ENCODE peak calls at places on chromosomes 5 and 9, in six cellular contexts. One of them, this sample, is unnamed.

GRCh38 chr5:165029471-165029870 is 1524.1 kb downstream of the MAT2B start:
- DNase-seq in naive thymus-derived CD4-positive, alpha-beta T cell: no peak
- DNase-seq in thyroid gland: peak; percentile 3
- DNase-seq in mesenchymal stem cell: peak; percentile 75
- DNase-seq in NT2/D1: no peak
- DNase-seq in heart left ventricle: no peak
- DNase-seq in this sample: no peak

GRCh38 chr5:53501054-53501453 is 20.6 kb downstream of the FST start:
- DNase-seq in mesenchymal stem cell: no peak
- DNase-seq in naive thymus-derived CD4-positive, alpha-beta T cell: no peak
- DNase-seq in heart left ventricle: no peak
- DNase-seq in NT2/D1: no peak
- DNase-seq in thyroid gland: no peak
- DNase-seq in this sample: no peak

GRCh38 chr5:95731571-95732554 is 727 bp downstream of the RHOBTB3 start:
- DNase-seq in thyroid gland: peak; percentile 47
- DNase-seq in naive thymus-derived CD4-positive, alpha-beta T cell: peak; percentile 16
- DNase-seq in heart left ventricle: peak; percentile 82
- DNase-seq in NT2/D1: no peak
- DNase-seq in mesenchymal stem cell: peak; percentile 70
- DNase-seq in this sample: no peak

GRCh38 chr9:134917431-134918373 is at the start of gene FCN1:
- DNase-seq in mesenchymal stem cell: no peak
- DNase-seq in NT2/D1: no peak
- DNase-seq in naive thymus-derived CD4-positive, alpha-beta T cell: no peak
- DNase-seq in thyroid gland: no peak
- DNase-seq in heart left ventricle: no peak
- DNase-seq in this sample: no peak

GRCh38 chr9:72299017-72299603 is 65.9 kb downstream of the ZFAND5 start:
- DNase-seq in NT2/D1: no peak
- DNase-seq in naive thymus-derived CD4-positive, alpha-beta T cell: no peak
- DNase-seq in mesenchymal stem cell: no peak
- DNase-seq in thyroid gland: no peak
- DNase-seq in heart left ventricle: no peak
- DNase-seq in this sample: no peak

GRCh38 chr5:14068136-14068535 is 75.0 kb upstream of the TRIO start:
- DNase-seq in mesenchymal stem cell: no peak
- DNase-seq in heart left ventricle: no peak
- DNase-seq in thyroid gland: no peak
- DNase-seq in NT2/D1: no peak
- DNase-seq in naive thymus-derived CD4-positive, alpha-beta T cell: no peak
- DNase-seq in this sample: no peak

GRCh38 chr5:93622240-93622885 is 39.3 kb downstream of the NR2F1 start:
- DNase-seq in NT2/D1: no peak
- DNase-seq in naive thymus-derived CD4-positive, alpha-beta T cell: peak; percentile 70
- DNase-seq in mesenchymal stem cell: peak; percentile 85
- DNase-seq in heart left ventricle: no peak
- DNase-seq in thyroid gland: no peak
- DNase-seq in this sample: no peak

GRCh38 chr5:180437336-180437735 is 56.8 kb upstream of the CNOT6 start:
- DNase-seq in naive thymus-derived CD4-positive, alpha-beta T cell: no peak
- DNase-seq in heart left ventricle: no peak
- DNase-seq in mesenchymal stem cell: no peak
- DNase-seq in NT2/D1: no peak
- DNase-seq in thyroid gland: no peak
- DNase-seq in this sample: no peak

GRCh38 chr5:34736445-34737119 is 80.5 kb downstream of the RAI14 start:
- DNase-seq in heart left ventricle: no peak
- DNase-seq in thyroid gland: no peak
- DNase-seq in naive thymus-derived CD4-positive, alpha-beta T cell: no peak
- DNase-seq in mesenchymal stem cell: peak; percentile 84
- DNase-seq in NT2/D1: no peak
- DNase-seq in this sample: no peak

GRCh38 chr5:395921-396714 is 46.9 kb upstream of the EXOC3 start:
- DNase-seq in heart left ventricle: peak; percentile 57
- DNase-seq in thyroid gland: no peak
- DNase-seq in naive thymus-derived CD4-positive, alpha-beta T cell: no peak
- DNase-seq in mesenchymal stem cell: no peak
- DNase-seq in NT2/D1: no peak
- DNase-seq in this sample: no peak

GRCh38 chr9:18324928-18325327 is 149.0 kb upstream of the ADAMTSL1 start:
- DNase-seq in mesenchymal stem cell: no peak
- DNase-seq in NT2/D1: no peak
- DNase-seq in naive thymus-derived CD4-positive, alpha-beta T cell: no peak
- DNase-seq in thyroid gland: no peak
- DNase-seq in heart left ventricle: no peak
- DNase-seq in this sample: no peak

GRCh38 chr5:107425541-107426031 is 245.2 kb downstream of the EFNA5 start:
- DNase-seq in NT2/D1: no peak
- DNase-seq in mesenchymal stem cell: peak; percentile 70
- DNase-seq in heart left ventricle: no peak
- DNase-seq in naive thymus-derived CD4-positive, alpha-beta T cell: no peak
- DNase-seq in thyroid gland: no peak
- DNase-seq in this sample: no peak

GRCh38 chr9:134492281-134492691 is 149.3 kb upstream of the COL5A1 start:
- DNase-seq in thyroid gland: no peak
- DNase-seq in naive thymus-derived CD4-positive, alpha-beta T cell: no peak
- DNase-seq in mesenchymal stem cell: peak; percentile 95
- DNase-seq in NT2/D1: no peak
- DNase-seq in heart left ventricle: no peak
- DNase-seq in this sample: no peak

GRCh38 chr5:167587768-167588167 is 703.7 kb upstream of the WWC1 start:
- DNase-seq in heart left ventricle: no peak
- DNase-seq in mesenchymal stem cell: peak; percentile 49
- DNase-seq in naive thymus-derived CD4-positive, alpha-beta T cell: no peak
- DNase-seq in thyroid gland: peak; percentile 28
- DNase-seq in NT2/D1: peak; percentile 42
- DNase-seq in this sample: no peak

GRCh38 chr5:133393776-133394476 is 218.4 kb downstream of the FSTL4 start:
- DNase-seq in thyroid gland: no peak
- DNase-seq in mesenchymal stem cell: no peak
- DNase-seq in NT2/D1: no peak
- DNase-seq in heart left ventricle: peak; percentile 42
- DNase-seq in naive thymus-derived CD4-positive, alpha-beta T cell: no peak
- DNase-seq in this sample: no peak

GRCh38 chr5:147949711-147950573 is 43.6 kb upstream of the C5orf46 start:
- DNase-seq in heart left ventricle: no peak
- DNase-seq in mesenchymal stem cell: peak; percentile 65
- DNase-seq in NT2/D1: no peak
- DNase-seq in naive thymus-derived CD4-positive, alpha-beta T cell: no peak
- DNase-seq in thyroid gland: no peak
- DNase-seq in this sample: no peak

GRCh38 chr5:98933446-98934072 is 4.8 kb upstream of the CHD1 start:
- DNase-seq in naive thymus-derived CD4-positive, alpha-beta T cell: peak; percentile 72
- DNase-seq in heart left ventricle: no peak
- DNase-seq in NT2/D1: no peak
- DNase-seq in mesenchymal stem cell: no peak
- DNase-seq in thyroid gland: no peak
- DNase-seq in this sample: no peak

GRCh38 chr5:38008198-38008597 is 168.4 kb upstream of the GDNF start:
- DNase-seq in thyroid gland: no peak
- DNase-seq in NT2/D1: no peak
- DNase-seq in mesenchymal stem cell: no peak
- DNase-seq in naive thymus-derived CD4-positive, alpha-beta T cell: no peak
- DNase-seq in heart left ventricle: no peak
- DNase-seq in this sample: no peak

GRCh38 chr5:38681966-38682365 is 125.5 kb upstream of the LIFR start:
- DNase-seq in heart left ventricle: no peak
- DNase-seq in thyroid gland: no peak
- DNase-seq in naive thymus-derived CD4-positive, alpha-beta T cell: no peak
- DNase-seq in NT2/D1: no peak
- DNase-seq in mesenchymal stem cell: no peak
- DNase-seq in this sample: no peak

GRCh38 chr5:129361441-129362025 is 98.6 kb upstream of the ADAMTS19 start:
- DNase-seq in naive thymus-derived CD4-positive, alpha-beta T cell: no peak
- DNase-seq in thyroid gland: no peak
- DNase-seq in NT2/D1: no peak
- DNase-seq in heart left ventricle: no peak
- DNase-seq in mesenchymal stem cell: peak; percentile 37
- DNase-seq in this sample: no peak

GRCh38 chr5:142283304-142283703 is 41.5 kb downstream of the SPRY4 start:
- DNase-seq in heart left ventricle: no peak
- DNase-seq in naive thymus-derived CD4-positive, alpha-beta T cell: no peak
- DNase-seq in mesenchymal stem cell: no peak
- DNase-seq in NT2/D1: no peak
- DNase-seq in thyroid gland: no peak
- DNase-seq in this sample: no peak

GRCh38 chr5:180090769-180091546 is 19.4 kb upstream of the RNF130 start:
- DNase-seq in thyroid gland: peak; percentile 64
- DNase-seq in mesenchymal stem cell: peak; percentile 50
- DNase-seq in NT2/D1: no peak
- DNase-seq in heart left ventricle: peak; percentile 43
- DNase-seq in naive thymus-derived CD4-positive, alpha-beta T cell: no peak
- DNase-seq in this sample: no peak

GRCh38 chr5:128535225-128535624 is 2.8 kb downstream of the FBN2 start:
- DNase-seq in mesenchymal stem cell: no peak
- DNase-seq in naive thymus-derived CD4-positive, alpha-beta T cell: no peak
- DNase-seq in NT2/D1: no peak
- DNase-seq in heart left ventricle: no peak
- DNase-seq in thyroid gland: no peak
- DNase-seq in this sample: no peak

GRCh38 chr9:121989010-121989409 is 104.1 kb downstream of the TTLL11 start:
- DNase-seq in thyroid gland: no peak
- DNase-seq in naive thymus-derived CD4-positive, alpha-beta T cell: no peak
- DNase-seq in heart left ventricle: no peak
- DNase-seq in NT2/D1: peak; percentile 56
- DNase-seq in mesenchymal stem cell: no peak
- DNase-seq in this sample: no peak

GRCh38 chr5:109196486-109196885 is 213.3 kb downstream of the PJA2 start:
- DNase-seq in NT2/D1: no peak
- DNase-seq in thyroid gland: no peak
- DNase-seq in heart left ventricle: no peak
- DNase-seq in naive thymus-derived CD4-positive, alpha-beta T cell: no peak
- DNase-seq in mesenchymal stem cell: peak; percentile 6
- DNase-seq in this sample: no peak

GRCh38 chr5:147831465-147831864 is at the start of gene SPINK1:
- DNase-seq in thyroid gland: no peak
- DNase-seq in heart left ventricle: no peak
- DNase-seq in naive thymus-derived CD4-positive, alpha-beta T cell: no peak
- DNase-seq in NT2/D1: no peak
- DNase-seq in mesenchymal stem cell: no peak
- DNase-seq in this sample: no peak

DNA sequence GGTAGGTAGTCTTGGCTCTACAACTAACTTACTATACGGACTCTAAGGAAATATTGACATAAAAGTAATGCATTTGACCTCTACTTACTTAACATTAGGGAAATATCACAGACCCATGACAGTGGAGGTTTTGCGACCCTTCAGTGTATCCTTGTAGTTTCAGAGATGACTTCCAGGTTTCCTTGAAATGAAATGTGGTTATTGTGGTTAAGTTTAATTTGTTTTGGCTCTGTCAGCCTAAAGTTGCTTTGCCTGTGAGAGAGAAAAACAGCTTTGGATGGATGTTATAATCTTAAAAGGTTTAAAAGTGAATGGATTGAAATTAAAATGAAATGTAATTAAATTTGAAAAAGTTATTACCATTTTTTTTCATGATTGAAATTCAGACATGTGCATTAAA is 42.9 kb downstream of the LRRTM2 start:
- DNase-seq in NT2/D1: no peak
- DNase-seq in thyroid gland: no peak
- DNase-seq in mesenchymal stem cell: peak; percentile 40
- DNase-seq in naive thymus-derived CD4-positive, alpha-beta T cell: no peak
- DNase-seq in heart left ventricle: no peak
- DNase-seq in this sample: no peak
- H3K4me1 ChIP-seq in NT2/D1: no peaks in the 10 kb centered on the region
- H3K4me1 ChIP-seq in thyroid gland: peaks cover 26% of the 10 kb centered on the region
- H3K4me1 ChIP-seq in mesenchymal stem cell: peaks cover 4% of the 10 kb centered on the region
- H3K4me1 ChIP-seq in naive thymus-derived CD4-positive, alpha-beta T cell: no peaks in the 10 kb centered on the region
- H3K4me1 ChIP-seq in heart left ventricle: peaks cover 62% of the 10 kb centered on the region
- H3K4me1 ChIP-seq in this sample: no peaks in the 10 kb centered on the region

GRCh38 chr9:108062680-108063079 is 573.1 kb upstream of the KLF4 start:
- DNase-seq in thyroid gland: no peak
- DNase-seq in naive thymus-derived CD4-positive, alpha-beta T cell: no peak
- DNase-seq in mesenchymal stem cell: no peak
- DNase-seq in heart left ventricle: no peak
- DNase-seq in NT2/D1: no peak
- DNase-seq in this sample: no peak
- H3K4me1 ChIP-seq in thyroid gland: no peaks in the 10 kb centered on the region
- H3K4me1 ChIP-seq in naive thymus-derived CD4-positive, alpha-beta T cell: no peaks in the 10 kb centered on the region
- H3K4me1 ChIP-seq in mesenchymal stem cell: peaks cover 1% of the 10 kb centered on the region
- H3K4me1 ChIP-seq in heart left ventricle: no peaks in the 10 kb centered on the region
- H3K4me1 ChIP-seq in NT2/D1: no peaks in the 10 kb centered on the region
- H3K4me1 ChIP-seq in this sample: no peaks in the 10 kb centered on the region

GRCh38 chr5:54645888-54646284 is 128.3 kb downstream of the SNX18 start:
- DNase-seq in thyroid gland: no peak
- DNase-seq in mesenchymal stem cell: no peak
- DNase-seq in naive thymus-derived CD4-positive, alpha-beta T cell: no peak
- DNase-seq in NT2/D1: no peak
- DNase-seq in heart left ventricle: no peak
- DNase-seq in this sample: no peak
- H3K4me1 ChIP-seq in thyroid gland: peaks cover 37% of the 10 kb centered on the region
- H3K4me1 ChIP-seq in mesenchymal stem cell: peaks cover 11% of the 10 kb centered on the region
- H3K4me1 ChIP-seq in naive thymus-derived CD4-positive, alpha-beta T cell: peaks cover 44% of the 10 kb centered on the region
- H3K4me1 ChIP-seq in NT2/D1: no peaks in the 10 kb centered on the region
- H3K4me1 ChIP-seq in heart left ventricle: peaks cover 18% of the 10 kb centered on the region
- H3K4me1 ChIP-seq in this sample: peaks cover 49% of the 10 kb centered on the region

GRCh38 chr5:173615884-173616576 is 420 bp downstream of the BOD1 start:
- DNase-seq in NT2/D1: peak; percentile 47
- DNase-seq in naive thymus-derived CD4-positive, alpha-beta T cell: peak; percentile 74
- DNase-seq in thyroid gland: peak; percentile 77
- DNase-seq in heart left ventricle: peak; percentile 70
- DNase-seq in mesenchymal stem cell: peak; percentile 88
- DNase-seq in this sample: peak; percentile 78

GRCh38 chr5:173613433-173614144 is 2.9 kb downstream of the BOD1 start:
- DNase-seq in heart left ventricle: no peak
- DNase-seq in mesenchymal stem cell: no peak
- DNase-seq in NT2/D1: no peak
- DNase-seq in thyroid gland: no peak
- DNase-seq in naive thymus-derived CD4-positive, alpha-beta T cell: no peak
- DNase-seq in this sample: no peak

GRCh38 chr5:173614591-173614990 is 1.9 kb downstream of the BOD1 start:
- DNase-seq in heart left ventricle: no peak
- DNase-seq in thyroid gland: peak; percentile 57
- DNase-seq in naive thymus-derived CD4-positive, alpha-beta T cell: no peak
- DNase-seq in mesenchymal stem cell: no peak
- DNase-seq in NT2/D1: no peak
- DNase-seq in this sample: no peak

GRCh38 chr5:173618927-173619519 is 2.6 kb upstream of the BOD1 start:
- DNase-seq in thyroid gland: peak; percentile 41
- DNase-seq in naive thymus-derived CD4-positive, alpha-beta T cell: peak; percentile 41
- DNase-seq in NT2/D1: peak; percentile 32
- DNase-seq in heart left ventricle: no peak
- DNase-seq in mesenchymal stem cell: peak; percentile 65
- DNase-seq in this sample: peak; percentile 11

DNA sequence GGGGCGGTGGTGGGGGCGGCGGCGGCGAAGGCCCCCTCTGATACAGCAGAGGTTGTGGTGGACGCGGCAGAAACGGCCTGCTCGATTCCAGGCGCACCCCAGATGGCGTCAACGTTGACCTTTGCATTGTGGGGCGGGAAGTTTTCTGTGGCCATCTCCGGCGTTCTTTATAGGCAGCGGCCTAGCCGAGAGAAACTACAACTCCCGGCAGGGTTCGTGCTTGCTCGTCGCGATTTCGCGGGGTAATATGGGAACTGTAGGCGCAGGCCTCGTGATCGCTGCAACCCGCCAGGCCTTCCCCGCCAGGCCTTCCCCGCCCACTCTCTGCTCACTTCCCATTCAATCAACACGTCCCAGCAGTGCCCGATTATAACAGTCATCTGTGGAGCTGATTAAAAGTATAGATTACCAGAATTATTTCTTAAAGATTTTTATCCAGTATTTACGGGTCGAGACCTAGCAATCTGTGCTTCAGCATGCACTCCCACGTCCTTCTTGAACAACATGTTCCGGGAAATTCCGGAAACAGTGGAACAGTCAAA is at the start of gene BOD1:
- DNase-seq in naive thymus-derived CD4-positive, alpha-beta T cell: peak; percentile 95
- DNase-seq in thyroid gland: peak; percentile 98
- DNase-seq in mesenchymal stem cell: peak; percentile 99
- DNase-seq in heart left ventricle: peak; percentile 96
- DNase-seq in NT2/D1: peak; percentile 90
- DNase-seq in this sample: peak; percentile 89
- H3K4me1 ChIP-seq in naive thymus-derived CD4-positive, alpha-beta T cell: peaks cover 21% of the 10 kb centered on the region
- H3K4me1 ChIP-seq in thyroid gland: peaks cover 26% of the 10 kb centered on the region
- H3K4me1 ChIP-seq in mesenchymal stem cell: peaks cover 10% of the 10 kb centered on the region
- H3K4me1 ChIP-seq in heart left ventricle: peaks cover 52% of the 10 kb centered on the region
- H3K4me1 ChIP-seq in NT2/D1: peaks cover 2% of the 10 kb centered on the region
- H3K4me1 ChIP-seq in this sample: peaks cover 34% of the 10 kb centered on the region

This sample was measured in CD8-positive, alpha-beta T cell.